ENCODE peak calls at places on chromosomes 5 and 9, in four cellular contexts. J is IMR-90; F is AG08395; D is stimulated activated CD4-positive, alpha-beta T cell treated with anti-CD3 and anti-CD28 coated beads, Interleukin-12 subunit alpha, Interleukin-12 subunit beta, amount 100 ng/mL, for 4 hours. E is an unnamed sample.

GRCh38 chr5:123265551-123265950 is 157.7 kb downstream of the CEP120 start:
- DNase-seq in D (no peak), F (no peak), J (peak; percentile 34), E (no peak)

GRCh38 chr5:150598046-150598445 is 42.4 kb upstream of the SYNPO start:
- DNase-seq in J (no peak), D (no peak), F (no peak), E (no peak)

GRCh38 chr5:116858705-116859333 is 284.2 kb upstream of the SEMA6A start:
- DNase-seq in D (no peak), J (no peak), F (no peak), E (no peak)

GRCh38 chr5:181188700-181189362 is 16.2 kb downstream of the TRIM7 start:
- DNase-seq in J (peak; percentile 66), D (peak; percentile 79), F (no peak), E (no peak)

GRCh38 chr9:34974664-34975063 is 14.9 kb upstream of the DNAJB5 start:
- DNase-seq in F (no peak), J (no peak), D (no peak), E (no peak)

GRCh38 chr9:125747053-125747764 is at the start of gene PBX3:
- DNase-seq in F (peak; percentile 35), D (peak; percentile 45), J (no peak), E (peak; percentile 55)

GRCh38 chr9:29078063-29078660 is 1504.9 kb upstream of the C9orf72 start:
- DNase-seq in F (no peak), J (no peak), D (no peak), E (no peak)

GRCh38 chr5:139523635-139524445 is 37.3 kb upstream of the UBE2D2 start:
- DNase-seq in J (no peak), D (no peak), F (no peak), E (no peak)